ENCODE peak calls at places on chromosome 18, in five cellular contexts. S is stimulated activated CD4-positive, alpha-beta T cell treated with anti-CD3 and anti-CD28 coated beads, Interleukin-12 subunit alpha, Interleukin-12 subunit beta, amount 100 ng/mL, for 4 hours; G is LoVo; Q is activated CD4-positive, alpha-beta T cell treated with anti-CD3 and anti-CD28 coated beads, Interleukin-2, amount 50 U/mL, for 24 hours; W is CD8-positive, alpha-beta T cell. I is an unnamed sample.
A peak's percentile ranks its signal among the peaks of the same experiment; 100 is the strongest.

GRCh38 chr18:48808476-48808875 is 142.3 kb downstream of the SMAD7 start:
- DNase-seq in G (no peak), Q (no peak), W (no peak), S (no peak), I (no peak)

GRCh38 chr18:48455555-48456478 is 46.6 kb upstream of the ZBTB7C start:
- DNase-seq in G (peak; percentile 95), Q (peak; percentile 5), S (no peak), W (no peak), I (no peak)

GRCh38 chr18:31680836-31681568 is 3.4 kb downstream of the B4GALT6 start:
- DNase-seq in Q (no peak), W (no peak), G (peak; percentile 36), S (no peak), I (no peak)

GRCh38 chr18:57748770-57749603 is 54.1 kb downstream of the ATP8B1 start:
- DNase-seq in Q (no peak), W (no peak), S (no peak), G (peak; percentile 61), I (peak; percentile 21)

GRCh38 chr18:41917199-41917598 is 37.8 kb upstream of the PIK3C3 start:
- DNase-seq in S (no peak), W (no peak), G (no peak), Q (no peak), I (no peak)

GRCh38 chr18:76708036-76708726 is 114.2 kb upstream of the ZNF236 start:
- DNase-seq in W (no peak), Q (no peak), G (no peak), S (no peak), I (no peak)

GRCh38 chr18:23658296-23658695 is 4.4 kb downstream of the ANKRD29 start:
- DNase-seq in W (no peak), S (no peak), G (no peak), Q (no peak), I (no peak)

GRCh38 chr18:3360211-3360610 is 89.8 kb upstream of the TGIF1 start:
- DNase-seq in W (no peak), Q (no peak), S (no peak), G (no peak), I (no peak)

GRCh38 chr18:64271264-64271663 is 122.4 kb upstream of the LINC00305 start:
- DNase-seq in W (no peak), G (no peak), Q (no peak), S (no peak), I (no peak)

GRCh38 chr18:25169701-25170100 is 182.3 kb downstream of the ZNF521 start:
- DNase-seq in Q (no peak), G (no peak), S (no peak), W (no peak), I (no peak)

GRCh38 chr18:23887493-23887892 is 127.1 kb upstream of the TTC39C start:
- DNase-seq in Q (no peak), W (no peak), G (no peak), S (no peak), I (no peak)

GRCh38 chr18:47775961-47776360 is 154.5 kb downstream of the SMAD2 start:
- DNase-seq in W (no peak), Q (no peak), G (no peak), S (no peak), I (no peak)

GRCh38 chr18:72820571-72820970 is 47.2 kb downstream of the NETO1 start:
- DNase-seq in Q (no peak), S (no peak), G (no peak), W (no peak), I (no peak)

GRCh38 chr18:11587432-11587831 is 22.0 kb upstream of the SLC35G4 start:
- DNase-seq in Q (no peak), W (no peak), G (no peak), S (no peak), I (no peak)

GRCh38 chr18:46211816-46212215 is 107.6 kb downstream of the HAUS1 start:
- DNase-seq in G (no peak), Q (peak; percentile 25), S (no peak), W (no peak), I (no peak)

GRCh38 chr18:79570266-79571201 is 109.1 kb upstream of the CTDP1 start:
- DNase-seq in Q (no peak), G (no peak), S (no peak), W (no peak), I (no peak)

GRCh38 chr18:37348729-37349128 is 216.9 kb downstream of the CELF4 start:
- DNase-seq in Q (no peak), G (no peak), W (no peak), S (no peak), I (no peak)

GRCh38 chr18:2958819-2959298 is 54.1 kb downstream of the LPIN2 start:
- DNase-seq in G (no peak), W (no peak), S (no peak), Q (no peak), I (no peak)

GRCh38 chr18:76443519-76444435 is 51.3 kb downstream of the ZNF516 start:
- DNase-seq in S (no peak), G (no peak), W (no peak), Q (no peak), I (no peak)

I was measured in GM12891.